ENCODE peak calls at places on chromosome 15, in six cellular contexts. One of them, this sample, is unnamed.

GRCh38 chr15:31360843-31361763 is 34.5 kb downstream of the KLF13 start:
- DNase-seq in A549: no peak
- DNase-seq in esophagus muscularis mucosa: no peak
- DNase-seq in sigmoid colon: no peak
- DNase-seq in GM12878: no peak
- DNase-seq in SK-N-SH: peak
- DNase-seq in this sample: no peak

GRCh38 chr15:37053070-37053653 is 47.2 kb downstream of the MEIS2 start:
- DNase-seq in A549: no peak
- DNase-seq in esophagus muscularis mucosa: no peak
- DNase-seq in sigmoid colon: no peak
- DNase-seq in GM12878: no peak
- DNase-seq in SK-N-SH: no peak
- DNase-seq in this sample: no peak

GRCh38 chr15:70036585-70037343 is 61.0 kb downstream of the TLE3 start:
- DNase-seq in A549: no peak
- DNase-seq in esophagus muscularis mucosa: no peak
- DNase-seq in sigmoid colon: no peak
- DNase-seq in GM12878: peak
- DNase-seq in SK-N-SH: no peak
- DNase-seq in this sample: no peak

GRCh38 chr15:73753250-73754130 is at the start of gene INSYN1:
- DNase-seq in A549: peak
- DNase-seq in esophagus muscularis mucosa: no peak
- DNase-seq in sigmoid colon: peak
- DNase-seq in GM12878: no peak
- DNase-seq in SK-N-SH: peak
- DNase-seq in this sample: peak

GRCh38 chr15:100810229-100810628 is 69.4 kb upstream of the ALDH1A3 start:
- DNase-seq in A549: no peak
- DNase-seq in esophagus muscularis mucosa: no peak
- DNase-seq in sigmoid colon: no peak
- DNase-seq in GM12878: no peak
- DNase-seq in SK-N-SH: no peak
- DNase-seq in this sample: no peak

GRCh38 chr15:70014860-70015490 is 82.7 kb downstream of the TLE3 start:
- DNase-seq in A549: no peak
- DNase-seq in esophagus muscularis mucosa: no peak
- DNase-seq in sigmoid colon: no peak
- DNase-seq in GM12878: peak
- DNase-seq in SK-N-SH: no peak
- DNase-seq in this sample: no peak

GRCh38 chr15:83282859-83283812 is 1.3 kb downstream of the BNC1 start:
- DNase-seq in A549: no peak
- DNase-seq in esophagus muscularis mucosa: peak
- DNase-seq in sigmoid colon: no peak
- DNase-seq in GM12878: no peak
- DNase-seq in SK-N-SH: peak
- DNase-seq in this sample: no peak

GRCh38 chr15:70023769-70024491 is 73.8 kb downstream of the TLE3 start:
- DNase-seq in A549: no peak
- DNase-seq in esophagus muscularis mucosa: no peak
- DNase-seq in sigmoid colon: peak
- DNase-seq in GM12878: no peak
- DNase-seq in SK-N-SH: no peak
- DNase-seq in this sample: peak

GRCh38 chr15:100019601-100020000 is 286.4 kb upstream of the LYSMD4 start:
- DNase-seq in A549: no peak
- DNase-seq in esophagus muscularis mucosa: no peak
- DNase-seq in sigmoid colon: no peak
- DNase-seq in GM12878: no peak
- DNase-seq in SK-N-SH: no peak
- DNase-seq in this sample: no peak

GRCh38 chr15:53445531-53445930 is 313.9 kb downstream of the WDR72 start:
- DNase-seq in A549: no peak
- DNase-seq in esophagus muscularis mucosa: no peak
- DNase-seq in sigmoid colon: no peak
- DNase-seq in GM12878: no peak
- DNase-seq in SK-N-SH: no peak
- DNase-seq in this sample: no peak

GRCh38 chr15:53447053-53447574 is 312.3 kb downstream of the WDR72 start:
- DNase-seq in A549: no peak
- DNase-seq in esophagus muscularis mucosa: no peak
- DNase-seq in sigmoid colon: no peak
- DNase-seq in GM12878: no peak
- DNase-seq in SK-N-SH: no peak
- DNase-seq in this sample: no peak

GRCh38 chr15:53446376-53446775 is 313.1 kb downstream of the WDR72 start:
- DNase-seq in A549: no peak
- DNase-seq in esophagus muscularis mucosa: no peak
- DNase-seq in sigmoid colon: no peak
- DNase-seq in GM12878: no peak
- DNase-seq in SK-N-SH: no peak
- DNase-seq in this sample: no peak

GRCh38 chr15:53448215-53449001 is 311.1 kb downstream of the WDR72 start:
- DNase-seq in A549: no peak
- DNase-seq in esophagus muscularis mucosa: no peak
- DNase-seq in sigmoid colon: no peak
- DNase-seq in GM12878: no peak
- DNase-seq in SK-N-SH: no peak
- DNase-seq in this sample: no peak

GRCh38 chr15:53447742-53448141 is 311.7 kb downstream of the WDR72 start:
- DNase-seq in A549: no peak
- DNase-seq in esophagus muscularis mucosa: no peak
- DNase-seq in sigmoid colon: no peak
- DNase-seq in GM12878: no peak
- DNase-seq in SK-N-SH: no peak
- DNase-seq in this sample: no peak
- TF ChIP-seq EP300 in A549: no peak
- TF ChIP-seq EP300 in esophagus muscularis mucosa: no peak
- TF ChIP-seq EP300 in sigmoid colon: no peak
- TF ChIP-seq EP300 in GM12878: no peak
- TF ChIP-seq EP300 in SK-N-SH: no peak
- TF ChIP-seq EP300 in this sample: no peak

DNA sequence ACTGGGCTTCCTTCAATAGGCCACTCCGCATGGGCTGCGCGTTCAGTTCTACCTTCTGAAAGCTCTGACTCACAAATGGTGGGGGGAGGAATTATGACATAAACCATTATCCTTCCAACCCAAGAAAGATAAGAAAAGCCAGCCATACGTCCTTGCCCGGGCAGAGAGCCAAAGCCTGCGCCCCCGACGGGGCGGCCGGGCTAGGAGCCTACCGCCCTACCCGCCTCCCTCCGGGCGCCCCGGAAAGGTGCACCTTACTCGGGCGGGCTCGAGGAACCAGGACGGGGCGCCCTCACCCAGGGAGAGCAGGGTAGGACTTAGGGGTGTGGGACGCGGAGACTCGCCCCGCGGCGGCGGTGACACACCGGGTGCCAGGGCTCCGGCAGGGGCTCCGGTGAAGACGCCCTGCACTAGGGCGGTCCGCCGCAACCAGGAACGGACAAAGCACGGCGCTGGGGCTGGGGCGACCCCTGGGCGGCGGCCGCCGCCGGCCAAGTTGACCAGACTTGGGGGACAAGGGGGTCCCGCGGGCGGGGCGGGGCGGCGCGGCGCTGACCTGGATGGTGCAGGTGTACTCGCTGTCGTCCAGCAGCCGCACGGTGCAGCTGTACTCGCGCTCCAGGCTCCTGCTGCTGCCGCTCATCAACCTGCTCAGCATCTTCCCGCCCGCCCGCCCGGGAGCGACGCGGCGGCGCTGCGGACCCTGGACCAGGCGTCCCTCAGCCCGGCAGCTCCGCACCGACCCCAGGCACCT is 497 bp downstream of the FRMD5 start:
- DNase-seq in A549: peak
- DNase-seq in esophagus muscularis mucosa: no peak
- DNase-seq in sigmoid colon: peak
- DNase-seq in GM12878: no peak
- DNase-seq in SK-N-SH: peak
- DNase-seq in this sample: no peak
- TF ChIP-seq CTCF in A549: no peak
- TF ChIP-seq CTCF in esophagus muscularis mucosa: no peak
- TF ChIP-seq CTCF in sigmoid colon: no peak
- TF ChIP-seq CTCF in GM12878: no peak
- TF ChIP-seq CTCF in SK-N-SH: peak
- TF ChIP-seq CTCF in this sample: no peak

GRCh38 chr15:60390231-60390630 is 7.6 kb downstream of the ANXA2 start:
- DNase-seq in A549: no peak
- DNase-seq in esophagus muscularis mucosa: no peak
- DNase-seq in sigmoid colon: no peak
- DNase-seq in GM12878: no peak
- DNase-seq in SK-N-SH: no peak
- DNase-seq in this sample: no peak
- H3K4me3 ChIP-seq in A549: peak
- H3K4me3 ChIP-seq in esophagus muscularis mucosa: no peak
- H3K4me3 ChIP-seq in sigmoid colon: no peak
- H3K4me3 ChIP-seq in GM12878: no peak
- H3K4me3 ChIP-seq in SK-N-SH: peak
- H3K4me3 ChIP-seq in this sample: no peak

GRCh38 chr15:96330450-96331140 is at the start of gene NR2F2:
- DNase-seq in A549: peak
- DNase-seq in esophagus muscularis mucosa: peak
- DNase-seq in sigmoid colon: peak
- DNase-seq in GM12878: peak
- DNase-seq in SK-N-SH: peak
- DNase-seq in this sample: peak
- TF ChIP-seq EP300 in A549: no peak
- TF ChIP-seq EP300 in esophagus muscularis mucosa: no peak
- TF ChIP-seq EP300 in sigmoid colon: peak
- TF ChIP-seq EP300 in GM12878: no peak
- TF ChIP-seq EP300 in SK-N-SH: no peak
- TF ChIP-seq EP300 in this sample: peak

GRCh38 chr15:86743283-86743903 is 663.7 kb downstream of the AGBL1 start:
- DNase-seq in A549: peak
- DNase-seq in esophagus muscularis mucosa: no peak
- DNase-seq in sigmoid colon: no peak
- DNase-seq in GM12878: no peak
- DNase-seq in SK-N-SH: peak
- DNase-seq in this sample: peak
- TF ChIP-seq CTCF in A549: peak
- TF ChIP-seq CTCF in esophagus muscularis mucosa: peak
- TF ChIP-seq CTCF in sigmoid colon: no peak
- TF ChIP-seq CTCF in GM12878: peak
- TF ChIP-seq CTCF in SK-N-SH: peak
- TF ChIP-seq CTCF in this sample: peak

GRCh38 chr15:50424066-50424890 is at the start of gene USP8:
- DNase-seq in A549: peak
- DNase-seq in esophagus muscularis mucosa: peak
- DNase-seq in sigmoid colon: peak
- DNase-seq in GM12878: peak
- DNase-seq in SK-N-SH: peak
- DNase-seq in this sample: peak

GRCh38 chr15:50431204-50431603 is 7.0 kb downstream of the USP8 start:
- DNase-seq in A549: no peak
- DNase-seq in esophagus muscularis mucosa: no peak
- DNase-seq in sigmoid colon: no peak
- DNase-seq in GM12878: no peak
- DNase-seq in SK-N-SH: no peak
- DNase-seq in this sample: no peak

GRCh38 chr15:50425219-50425618 is 1.0 kb downstream of the USP8 start:
- DNase-seq in A549: no peak
- DNase-seq in esophagus muscularis mucosa: no peak
- DNase-seq in sigmoid colon: no peak
- DNase-seq in GM12878: no peak
- DNase-seq in SK-N-SH: no peak
- DNase-seq in this sample: no peak

GRCh38 chr15:50426428-50426827 is 2.2 kb downstream of the USP8 start:
- DNase-seq in A549: no peak
- DNase-seq in esophagus muscularis mucosa: no peak
- DNase-seq in sigmoid colon: no peak
- DNase-seq in GM12878: no peak
- DNase-seq in SK-N-SH: no peak
- DNase-seq in this sample: no peak
- H3K4me3 ChIP-seq in A549: no peak
- H3K4me3 ChIP-seq in esophagus muscularis mucosa: no peak
- H3K4me3 ChIP-seq in sigmoid colon: no peak
- H3K4me3 ChIP-seq in GM12878: peak
- H3K4me3 ChIP-seq in SK-N-SH: no peak
- H3K4me3 ChIP-seq in this sample: no peak

This sample was measured in tibial nerve.